ENCODE peak calls at places on chromosomes 4 and X, in seven cellular contexts. J is IMR-90, T is Peyer's patch, X is ovary, D is uterus, O is upper lobe of left lung, A is neural progenitor cell. F is an unnamed sample.

GRCh38 chrX:41655631-41656030 is 33.1 kb upstream of the GPR34 start:
- DNase-seq in J (peak), T (no peak), X (no peak), O (no peak), D (no peak), A (no peak), F (no peak)

GRCh38 chr4:88616275-88616996 is 24.2 kb downstream of the HERC3 start:
- DNase-seq in J (peak), D (no peak), A (no peak), T (no peak), X (no peak), O (no peak), F (no peak)

GRCh38 chr4:13103382-13104015 is 380.6 kb downstream of the RAB28 start:
- DNase-seq in A (no peak), O (no peak), T (no peak), X (no peak), J (no peak), D (no peak), F (no peak)

GRCh38 chrX:153727108-153727931 is 2.7 kb downstream of the ABCD1 start:
- DNase-seq in D (no peak), O (peak), X (peak), T (no peak), A (no peak), J (no peak), F (no peak)

GRCh38 chr4:108559067-108559793 is 61.1 kb upstream of the RPL34 start:
- DNase-seq in J (no peak), O (no peak), X (no peak), A (no peak), T (no peak), D (no peak), F (no peak)

GRCh38 chr4:83196936-83197335 is 82.4 kb upstream of the PLAC8 start:
- DNase-seq in A (no peak), D (no peak), X (no peak), O (no peak), T (no peak), J (no peak), F (no peak)

GRCh38 chrX:40663880-40664630 is 16.7 kb upstream of the CXorf38 start:
- DNase-seq in D (no peak), O (no peak), X (peak), A (peak), T (no peak), J (peak), F (no peak)

GRCh38 chrX:154396948-154397887 is 959 bp upstream of the RPL10 start:
- DNase-seq in J (peak), A (peak), O (peak), X (peak), T (peak), D (peak), F (peak)

GRCh38 chr4:126778348-126778747 is 854.4 kb upstream of the INTU start:
- DNase-seq in X (no peak), J (peak), D (no peak), O (no peak), A (no peak), T (no peak), F (no peak)

GRCh38 chrX:10884246-10884645 is 226.9 kb upstream of the HCCS start:
- DNase-seq in A (no peak), T (no peak), D (no peak), J (peak), O (no peak), X (no peak), F (no peak)

GRCh38 chr4:77465271-77465670 is 140.3 kb upstream of the CXCL13 start:
- DNase-seq in A (no peak), O (no peak), D (no peak), X (no peak), J (no peak), T (peak), F (no peak)

GRCh38 chr4:118047043-118047442 is 12.8 kb downstream of the NDST3 start:
- DNase-seq in A (no peak), O (no peak), J (no peak), X (no peak), T (no peak), D (no peak), F (no peak)

GRCh38 chr4:92031825-92032224 is 271.9 kb upstream of the GRID2 start:
- DNase-seq in D (no peak), J (no peak), O (no peak), T (peak), X (no peak), A (no peak), F (no peak)

GRCh38 chr4:47532658-47533057 is 47.6 kb downstream of the ATP10D start:
- DNase-seq in T (no peak), A (no peak), O (no peak), J (no peak), D (no peak), X (no peak), F (no peak)

GRCh38 chr4:154838694-154839093 is 57.6 kb downstream of the RBM46 start:
- DNase-seq in T (no peak), D (no peak), J (no peak), X (no peak), A (no peak), O (no peak), F (no peak)

GRCh38 chrX:118530537-118530936 is 34.9 kb downstream of the DOCK11 start:
- DNase-seq in X (no peak), T (no peak), A (no peak), D (no peak), J (peak), O (no peak), F (no peak)

GRCh38 chr4:187010052-187010451 is 286.4 kb upstream of the FAT1 start:
- DNase-seq in T (no peak), X (no peak), O (no peak), J (peak), A (no peak), D (no peak), F (no peak)

GRCh38 chrX:153800746-153801145 is 6.3 kb downstream of the SSR4 start:
- DNase-seq in J (no peak), D (no peak), T (no peak), O (no peak), A (no peak), X (no peak), F (no peak)

GRCh38 chr4:26204249-26204825 is 116.5 kb upstream of the RBPJ start:
- DNase-seq in O (no peak), X (no peak), A (no peak), D (no peak), J (no peak), T (no peak), F (no peak)

GRCh38 chrX:100413231-100413630 is 3.2 kb upstream of the PCDH19 start:
- DNase-seq in X (peak), A (peak), T (no peak), O (no peak), J (peak), D (no peak), F (no peak)

GRCh38 chrX:119266364-119266995 is 30.4 kb downstream of the PGRMC1 start:
- DNase-seq in T (peak), D (no peak), J (peak), A (peak), O (no peak), X (no peak), F (no peak)

GRCh38 chrX:110259065-110259559 is 58.8 kb downstream of the AMMECR1 start:
- DNase-seq in A (no peak), T (no peak), X (no peak), D (no peak), O (no peak), J (no peak), F (no peak)

GRCh38 chr4:174217273-174218126 is 66.0 kb downstream of the FBXO8 start:
- DNase-seq in J (peak), T (no peak), D (no peak), X (peak), A (peak), O (no peak), F (no peak)

GRCh38 chr4:52910115-52910514 is 48.0 kb downstream of the RASL11B start:
- DNase-seq in D (no peak), J (no peak), X (no peak), T (no peak), O (no peak), A (no peak), F (no peak)

GRCh38 chr4:181504846-181505374 is 738.3 kb upstream of the TENM3 start:
- DNase-seq in A (no peak), O (no peak), J (no peak), D (no peak), X (no peak), T (no peak), F (no peak)

GRCh38 chrX:80808854-80809493 is 703 bp downstream of the BRWD3 start:
- DNase-seq in O (peak), D (peak), A (peak), J (no peak), X (peak), T (peak), F (peak)

GRCh38 chrX:131477498-131477897 is 66.4 kb upstream of the OR13H1 start:
- DNase-seq in D (no peak), O (no peak), A (peak), J (no peak), X (no peak), T (no peak), F (no peak)

GRCh38 chrX:38287669-38288068 is 39.6 kb downstream of the RPGR start:
- DNase-seq in T (no peak), J (no peak), D (no peak), X (no peak), O (no peak), A (no peak), F (no peak)

GRCh38 chr4:76779740-76780459 is 118.0 kb downstream of the SOWAHB start:
- DNase-seq in X (no peak), O (no peak), A (no peak), T (no peak), D (no peak), J (peak), F (no peak)

GRCh38 chr4:183181081-183181480 is 82.0 kb downstream of the WWC2 start:
- DNase-seq in D (no peak), O (peak), T (no peak), X (no peak), A (no peak), J (no peak), F (no peak)

DNA sequence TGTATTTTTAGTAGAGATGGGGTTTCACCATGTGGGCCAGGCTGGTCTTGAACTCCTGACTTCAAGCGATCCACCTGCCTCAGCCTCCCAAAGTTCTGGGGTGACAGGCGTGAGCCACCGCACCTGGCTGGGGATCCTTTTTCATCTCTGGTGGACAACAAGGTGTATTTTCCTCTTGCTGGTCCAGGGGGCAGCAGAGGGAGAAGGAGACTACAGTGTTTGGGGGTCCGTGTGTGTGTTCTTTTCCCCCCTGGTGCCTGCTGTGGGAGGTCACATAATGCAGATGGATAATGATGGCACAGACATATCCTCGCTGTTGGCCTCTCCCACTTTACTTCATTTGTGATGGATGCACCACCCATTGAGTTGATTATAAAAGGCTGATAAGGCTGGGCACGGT is 39.0 kb upstream of the CD99 start:
- DNase-seq in D (no peak), X (no peak), T (no peak), O (no peak), J (no peak), A (peak), F (no peak)
- TF ChIP-seq CTCF in D (no peak), X (no peak), T (no peak), O (no peak), J (peak), A (peak), F (no peak)

DNA sequence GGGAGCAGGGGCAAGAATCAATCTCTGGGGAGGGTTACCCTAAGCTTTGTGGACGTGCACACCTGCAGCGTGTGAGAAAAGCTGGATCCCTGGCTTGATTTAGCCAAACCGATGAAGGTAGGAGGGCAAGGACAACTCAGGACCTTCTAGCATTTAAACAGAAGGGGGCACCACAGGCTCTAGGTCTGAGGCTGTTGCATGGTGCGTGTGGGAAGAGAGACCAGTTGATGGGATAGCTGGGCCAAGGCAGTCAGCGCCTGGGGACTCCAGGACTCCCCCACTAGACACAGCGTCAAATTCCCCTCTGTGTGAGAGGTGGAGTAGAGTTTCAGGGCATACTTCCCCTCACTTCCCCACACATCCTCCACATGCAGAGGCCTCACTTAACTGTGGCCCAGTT is 4.3 kb downstream of the GABRQ start:
- DNase-seq in X (no peak), J (peak), D (no peak), O (no peak), T (no peak), A (peak), F (no peak)
- TF ChIP-seq CTCF in X (no peak), J (no peak), D (no peak), O (no peak), T (no peak), A (peak), F (no peak)

DNA sequence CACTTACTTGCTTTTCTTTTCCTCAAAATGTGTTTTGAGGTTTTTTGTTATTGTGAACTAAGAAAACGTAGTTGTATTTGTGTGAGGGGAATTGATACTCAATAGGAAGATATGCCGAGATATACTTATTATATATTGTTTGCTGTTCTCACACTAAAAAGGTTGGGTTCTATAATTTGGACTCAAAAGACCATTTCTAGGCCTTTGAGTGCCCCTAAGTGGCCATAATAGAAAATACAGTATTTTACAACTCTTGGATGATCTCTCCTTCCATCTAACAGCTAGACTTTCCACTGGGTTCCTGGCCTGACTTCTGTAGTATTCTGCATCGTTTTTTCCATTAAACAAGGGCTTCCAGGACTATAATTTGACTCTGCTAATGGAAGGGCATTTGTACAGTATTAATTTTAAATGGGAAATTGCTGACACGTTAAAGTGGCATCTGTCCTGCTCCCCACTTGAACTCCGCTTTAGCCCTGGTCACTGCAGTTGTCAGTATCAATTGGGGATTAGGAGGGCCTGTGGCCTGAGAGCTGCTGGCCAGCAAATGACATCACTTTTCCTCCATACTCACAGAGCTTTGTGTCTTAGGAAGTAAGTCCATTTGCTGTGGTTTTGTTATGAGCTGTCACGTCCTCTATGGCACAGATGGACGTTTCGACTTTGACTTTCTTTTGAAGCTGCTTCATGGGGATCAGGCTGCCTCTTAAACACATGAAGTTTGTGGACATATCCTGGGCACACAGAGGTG is 176.9 kb downstream of the SLIT2 start:
- DNase-seq in O (no peak), X (no peak), A (peak), D (no peak), T (no peak), J (peak), F (no peak)
- TF ChIP-seq CTCF in O (no peak), X (no peak), A (peak), D (peak), T (no peak), J (peak), F (no peak)

GRCh38 chrX:45806410-45807121 is 605.9 kb upstream of the DIPK2B start:
- DNase-seq in O (no peak), T (peak), D (peak), X (no peak), A (no peak), J (peak), F (no peak)

GRCh38 chrX:45799576-45799975 is 598.9 kb upstream of the DIPK2B start:
- DNase-seq in A (no peak), T (no peak), X (no peak), J (no peak), D (no peak), O (no peak), F (no peak)

GRCh38 chrX:45803383-45803921 is 602.8 kb upstream of the DIPK2B start:
- DNase-seq in O (no peak), X (no peak), A (no peak), T (no peak), J (peak), D (no peak), F (no peak)

GRCh38 chrX:45801554-45801953 is 600.9 kb upstream of the DIPK2B start:
- DNase-seq in A (peak), J (peak), D (no peak), T (no peak), O (no peak), X (no peak), F (no peak)
- TF ChIP-seq CTCF in A (peak), J (peak), D (peak), T (peak), O (no peak), X (no peak), F (no peak)

GRCh38 chrX:69285881-69286545 is 120.8 kb upstream of the PJA1 start:
- DNase-seq in A (peak), D (peak), J (no peak), O (peak), T (peak), X (peak), F (peak)
- TF ChIP-seq CTCF in A (peak), D (peak), J (peak), O (peak), T (peak), X (peak), F (no peak)

DNA sequence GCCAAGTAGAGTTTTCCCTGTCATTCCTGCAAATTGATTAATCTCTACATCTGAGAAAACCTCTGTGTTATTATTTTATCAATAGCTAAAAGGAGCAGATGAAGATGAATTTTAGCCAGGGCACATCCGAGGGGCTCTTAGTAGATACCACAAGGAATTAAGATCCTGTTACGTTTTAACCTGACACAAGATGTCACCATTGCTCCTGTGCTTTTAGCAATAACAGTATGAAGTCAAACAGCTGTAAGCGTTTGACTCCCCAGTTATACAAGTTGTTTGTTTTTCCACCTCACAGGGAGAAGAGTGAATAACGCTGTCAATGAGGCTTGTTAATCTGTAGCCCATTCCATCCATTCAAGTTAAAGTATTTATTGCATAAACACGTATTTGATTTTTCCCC is 76.0 kb upstream of the AP1S2 start:
- DNase-seq in D (no peak), T (no peak), A (peak), O (no peak), X (no peak), J (peak), F (no peak)
- TF ChIP-seq CTCF in D (no peak), T (no peak), A (peak), O (no peak), X (no peak), J (peak), F (no peak)

GRCh38 chr4:37434469-37434868 is 189.9 kb downstream of the NWD2 start:
- DNase-seq in J (peak), T (no peak), O (no peak), X (no peak), A (peak), D (no peak), F (no peak)
- TF ChIP-seq CTCF in J (peak), T (no peak), O (no peak), X (no peak), A (peak), D (no peak), F (no peak)